ENCODE peak calls at places on chromosomes 7 and 10, in ten cellular contexts. S, E, I, J, U, Y, L, Z, R and C are unnamed samples.

GRCh38 chr7:19239951-19240350 is 94.7 kb upstream of the FERD3L start:
- DNase-seq in I (no peak), S (no peak), Z (no peak), U (no peak), Y (no peak), J (no peak), E (no peak), R (no peak), L (no peak), C (no peak)

GRCh38 chr7:145700488-145700887 is 416.1 kb upstream of the CNTNAP2 start:
- DNase-seq in L (no peak), J (no peak), Z (no peak), E (no peak), U (no peak), S (no peak), R (no peak), Y (no peak), I (no peak), C (no peak)

GRCh38 chr7:93578762-93579161 is 4.2 kb upstream of the CALCR start:
- DNase-seq in J (no peak), E (no peak), U (peak; percentile 6), Z (no peak), I (no peak), S (no peak), Y (no peak), L (no peak), R (no peak), C (no peak)

GRCh38 chr7:31105256-31105950 is 53.3 kb downstream of the ADCYAP1R1 start:
- DNase-seq in Y (no peak), R (no peak), J (no peak), E (no peak), L (no peak), S (no peak), I (no peak), Z (no peak), U (no peak), C (no peak)

GRCh38 chr7:95427123-95427522 is 7.7 kb downstream of the PON2 start:
- DNase-seq in R (no peak), L (no peak), S (no peak), U (no peak), Z (no peak), Y (no peak), I (no peak), E (no peak), J (no peak), C (no peak)

GRCh38 chr10:125629758-125630376 is 53.1 kb downstream of the TEX36 start:
- DNase-seq in L (no peak), J (no peak), R (no peak), E (no peak), Y (no peak), I (no peak), Z (no peak), S (no peak), U (peak; percentile 68), C (peak; percentile 5)

GRCh38 chr7:117405519-117405918 is 21.8 kb downstream of the ASZ1 start:
- DNase-seq in Z (no peak), R (no peak), I (no peak), Y (no peak), S (no peak), E (no peak), L (no peak), J (no peak), U (no peak), C (no peak)

GRCh38 chr7:138726288-138726687 is 25.1 kb upstream of the SVOPL start:
- DNase-seq in S (no peak), L (no peak), Z (no peak), J (no peak), U (no peak), Y (no peak), I (no peak), R (no peak), E (no peak), C (no peak)

GRCh38 chr7:30799206-30799975 is 28.2 kb downstream of the MINDY4 start:
- DNase-seq in L (no peak), R (peak; percentile 66), I (no peak), S (peak; percentile 68), E (peak; percentile 81), J (no peak), Z (peak; percentile 67), Y (peak; percentile 32), U (no peak), C (peak; percentile 56)

GRCh38 chr7:80719261-80719660 is 80.8 kb downstream of the CD36 start:
- DNase-seq in L (no peak), U (peak; percentile 11), Y (no peak), Z (no peak), J (no peak), S (no peak), I (no peak), R (no peak), E (peak; percentile 63), C (no peak)

GRCh38 chr10:6593140-6593740 is 13.2 kb upstream of the PRKCQ start:
- DNase-seq in Y (no peak), Z (no peak), I (no peak), U (no peak), E (no peak), R (no peak), L (no peak), J (no peak), S (no peak), C (no peak)

GRCh38 chr7:100434297-100435144 is 1.8 kb downstream of the PPP1R35 start:
- DNase-seq in S (no peak), E (no peak), Y (no peak), U (no peak), I (no peak), J (no peak), Z (no peak), L (no peak), R (no peak), C (no peak)

GRCh38 chr7:36264123-36264916 is 111.3 kb downstream of the EEPD1 start:
- DNase-seq in S (peak; percentile 24), L (no peak), I (no peak), J (no peak), Z (no peak), Y (no peak), E (no peak), U (no peak), R (no peak), C (no peak)

GRCh38 chr7:99123571-99124033 is 20.3 kb downstream of the SMURF1 start:
- DNase-seq in L (no peak), E (no peak), Z (peak; percentile 67), Y (no peak), S (no peak), U (no peak), I (no peak), J (no peak), R (no peak), C (no peak)

GRCh38 chr7:99122762-99123161 is 21.1 kb downstream of the SMURF1 start:
- DNase-seq in U (no peak), I (no peak), Y (no peak), L (no peak), S (no peak), J (no peak), E (no peak), R (no peak), Z (no peak), C (no peak)

GRCh38 chr7:99120503-99120902 is 23.4 kb downstream of the SMURF1 start:
- DNase-seq in I (no peak), S (no peak), E (no peak), L (no peak), J (no peak), R (no peak), Z (no peak), Y (no peak), U (no peak), C (no peak)

GRCh38 chr7:99121496-99122021 is 22.3 kb downstream of the SMURF1 start:
- DNase-seq in J (no peak), I (peak; percentile 42), L (no peak), S (no peak), E (no peak), Y (no peak), Z (no peak), R (no peak), U (no peak), C (no peak)

GRCh38 chr7:99120916-99121315 is 23.0 kb downstream of the SMURF1 start:
- DNase-seq in Y (no peak), S (no peak), L (no peak), Z (no peak), J (no peak), E (no peak), U (no peak), R (no peak), I (no peak), C (no peak)
- H3K4me3 ChIP-seq in Y (no peak overlapping the region), S (no peak overlapping the region), L (no peak overlapping the region), Z (no peak overlapping the region), J (no peak overlapping the region), E (no peak overlapping the region), U (no peak overlapping the region), R (no peak overlapping the region), I (no peak overlapping the region), C (no peak overlapping the region)

GRCh38 chr7:107746006-107746405 is 2.1 kb downstream of the CBLL1 start:
- DNase-seq in L (no peak), R (no peak), I (no peak), J (no peak), Z (no peak), S (no peak), U (no peak), E (no peak), Y (no peak), C (no peak)
- H3K4me3 ChIP-seq in L (no peak overlapping the region), R (no peak overlapping the region), I (no peak overlapping the region), J (peak overlapping the region; percentile 79), Z (no peak overlapping the region), S (peak overlapping the region; percentile 99), U (no peak overlapping the region), E (no peak overlapping the region), Y (no peak overlapping the region), C (no peak overlapping the region)

DNA sequence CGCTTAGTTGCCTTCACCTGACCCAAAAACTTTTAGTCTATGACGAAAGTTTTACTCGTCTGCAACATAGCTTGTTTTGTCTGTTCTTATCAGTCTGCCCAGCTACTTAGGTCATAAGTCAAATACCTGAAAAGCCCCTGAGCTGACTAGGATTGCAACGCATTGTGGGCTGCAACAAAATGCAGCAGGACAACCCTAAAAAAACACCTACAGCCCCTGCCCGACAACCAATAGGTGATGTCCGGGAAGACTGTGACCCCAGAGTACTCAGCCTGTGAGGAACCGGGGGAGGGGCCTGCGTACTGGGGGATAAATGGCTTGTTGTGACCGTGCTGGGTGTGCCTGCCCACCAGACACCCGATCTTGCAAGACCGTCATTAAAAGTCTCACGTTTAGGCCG is 19.3 kb upstream of the GPER1 start:
- DNase-seq in E (no peak), R (no peak), L (no peak), Z (no peak), S (no peak), J (no peak), U (no peak), I (no peak), Y (no peak), C (no peak)
- H3K4me3 ChIP-seq in E (no peak overlapping the region), R (no peak overlapping the region), L (no peak overlapping the region), Z (no peak overlapping the region), S (no peak overlapping the region), J (no peak overlapping the region), U (no peak overlapping the region), I (no peak overlapping the region), Y (no peak overlapping the region), C (no peak overlapping the region)

DNA sequence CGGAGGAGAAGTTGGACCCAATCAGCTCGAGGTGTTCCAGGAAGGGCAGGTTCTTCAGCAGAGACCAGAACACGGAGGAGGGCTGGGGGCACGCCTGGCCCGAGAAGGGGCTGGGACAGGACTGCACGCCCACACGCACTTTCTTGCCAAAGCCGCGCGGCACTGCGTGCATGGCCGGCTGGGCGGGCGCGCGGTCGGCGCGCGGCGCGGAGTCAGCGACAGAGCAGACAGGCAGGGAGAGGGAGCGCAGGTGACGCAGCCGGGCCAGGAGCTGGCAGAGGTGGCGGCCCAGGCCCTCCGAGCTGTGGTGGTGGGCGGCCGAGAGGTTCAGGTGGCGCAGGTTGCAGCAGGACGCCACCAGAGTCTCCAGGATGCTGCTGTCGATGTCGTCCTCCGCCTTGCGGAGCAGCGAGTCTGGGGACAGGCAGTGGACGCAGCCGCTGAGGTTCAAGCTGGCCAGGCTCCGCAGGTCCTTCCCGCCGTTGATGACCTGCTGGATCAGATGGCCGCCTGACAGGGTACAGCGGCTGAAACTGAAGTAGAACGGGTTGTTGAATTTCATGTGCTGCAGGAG is 77.2 kb upstream of the TNRC18 start:
- DNase-seq in L (no peak), U (no peak), Y (no peak), J (no peak), E (no peak), S (no peak), Z (no peak), R (no peak), I (no peak), C (no peak)
- H3K4me3 ChIP-seq in L (no peak overlapping the region), U (no peak overlapping the region), Y (no peak overlapping the region), J (no peak overlapping the region), E (no peak overlapping the region), S (no peak overlapping the region), Z (no peak overlapping the region), R (no peak overlapping the region), I (no peak overlapping the region), C (no peak overlapping the region)